ENCODE peak calls at places on chromosomes 16 and 17, in eight cellular contexts. I is thoracic aorta; B is dorsolateral prefrontal cortex; O is CD8-positive, alpha-beta memory T cell; K is SJSA1; W is tibial nerve; T is K562; Y is BE2C. E is an unnamed sample.

GRCh38 chr17:17681744-17682292 is 560 bp downstream of the RAI1 start:
- DNase-seq in I (no peak), B (no peak), O (peak; percentile 18), K (no peak), W (no peak), T (peak; percentile 54), Y (peak; percentile 38), E (no peak)

GRCh38 chr17:58693751-58694150 is 1.3 kb downstream of the RAD51C start:
- DNase-seq in I (no peak), B (no peak), O (no peak), K (no peak), W (no peak), T (no peak), Y (no peak), E (no peak)

GRCh38 chr16:54746596-54746995 is 184.1 kb upstream of the IRX5 start:
- DNase-seq in I (no peak), B (no peak), O (no peak), K (no peak), W (no peak), T (no peak), Y (no peak), E (no peak)

GRCh38 chr17:66717680-66718079 is 117.2 kb upstream of the CACNG5 start:
- DNase-seq in I (no peak), B (no peak), O (no peak), K (no peak), W (no peak), T (no peak), Y (peak; percentile 45), E (no peak)

GRCh38 chr17:66533572-66533971 is 231.2 kb downstream of the PRKCA start:
- DNase-seq in I (no peak), B (peak; percentile 48), O (no peak), K (peak; percentile 62), W (no peak), T (no peak), Y (no peak), E (peak; percentile 63)

GRCh38 chr17:7139400-7139799 is 24.8 kb upstream of the ASGR2 start:
- DNase-seq in I (no peak), B (no peak), O (no peak), K (no peak), W (no peak), T (no peak), Y (no peak), E (no peak)

GRCh38 chr17:43393944-43394482 is 4.8 kb upstream of the ARL4D start:
- DNase-seq in I (peak; percentile 92), B (peak; percentile 93), O (peak; percentile 81), K (peak; percentile 97), W (peak; percentile 99), T (peak; percentile 87), Y (peak; percentile 90), E (peak; percentile 79)

GRCh38 chr16:82070656-82071369 is 35.8 kb downstream of the HSD17B2 start:
- DNase-seq in I (no peak), B (no peak), O (no peak), K (peak; percentile 49), W (no peak), T (no peak), Y (no peak), E (peak; percentile 28)

GRCh38 chr16:23694707-23695373 is 16.2 kb downstream of the PLK1 start:
- DNase-seq in I (no peak), B (no peak), O (no peak), K (no peak), W (no peak), T (peak; percentile 38), Y (peak; percentile 53), E (peak; percentile 15)

GRCh38 chr17:413706-414440 is 61.3 kb upstream of the RPH3AL start:
- DNase-seq in I (no peak), B (no peak), O (no peak), K (no peak), W (no peak), T (no peak), Y (no peak), E (no peak)

GRCh38 chr17:17181666-17182600 is 24.2 kb downstream of the PLD6 start:
- DNase-seq in I (no peak), B (no peak), O (no peak), K (no peak), W (no peak), T (no peak), Y (no peak), E (no peak)

GRCh38 chr17:51487947-51488346 is 227.6 kb downstream of the UTP18 start:
- DNase-seq in I (no peak), B (no peak), O (no peak), K (no peak), W (no peak), T (peak; percentile 34), Y (peak; percentile 31), E (no peak)

GRCh38 chr16:85399583-85400284 is 213.4 kb upstream of the GSE1 start:
- DNase-seq in I (no peak), B (no peak), O (no peak), K (peak; percentile 34), W (no peak), T (no peak), Y (peak; percentile 24), E (no peak)

GRCh38 chr16:87705780-87706277 is 60.0 kb downstream of the KLHDC4 start:
- DNase-seq in I (no peak), B (no peak), O (no peak), K (no peak), W (no peak), T (no peak), Y (no peak), E (no peak)

GRCh38 chr17:59154721-59155438 is at the start of gene SKA2:
- DNase-seq in I (peak; percentile 92), B (peak; percentile 98), O (peak; percentile 90), K (no peak), W (peak; percentile 95), T (peak; percentile 95), Y (peak; percentile 98), E (no peak)

GRCh38 chr17:82947051-82947991 is 107.5 kb upstream of the ZNF750 start:
- DNase-seq in I (no peak), B (peak; percentile 30), O (no peak), K (no peak), W (no peak), T (no peak), Y (no peak), E (no peak)

GRCh38 chr16:85634747-85635544 is 21.8 kb downstream of the GSE1 start:
- DNase-seq in I (no peak), B (no peak), O (no peak), K (no peak), W (no peak), T (no peak), Y (peak; percentile 49), E (no peak)

GRCh38 chr16:762049-762513 is 1.5 kb downstream of the MSLN start:
- DNase-seq in I (no peak), B (no peak), O (no peak), K (no peak), W (no peak), T (no peak), Y (no peak), E (no peak)
- H3K27me3 ChIP-seq in I (no peaks in the 10 kb centered on the region), B (no peaks in the 10 kb centered on the region), O (no peaks in the 10 kb centered on the region), K (peaks cover 22% of the 10 kb centered on the region), W (no peaks in the 10 kb centered on the region), T (no peaks in the 10 kb centered on the region), Y (no peaks in the 10 kb centered on the region), E (no peaks in the 10 kb centered on the region)

GRCh38 chr16:56607675-56608042 is 725 bp upstream of the MT2A start:
- DNase-seq in I (no peak), B (no peak), O (no peak), K (no peak), W (no peak), T (no peak), Y (no peak), E (no peak)
- H3K4me3 ChIP-seq in I (peak overlapping the region; percentile 91), B (peak overlapping the region; percentile 74), O (peak overlapping the region; percentile 98), K (peak overlapping the region; percentile 47), W (peak overlapping the region; percentile 66), T (peak overlapping the region; percentile 47), Y (no peak overlapping the region), E (peak overlapping the region; percentile 52)

GRCh38 chr17:79927136-79927661 is 88.0 kb upstream of the CBX4 start:
- DNase-seq in I (no peak), B (no peak), O (no peak), K (no peak), W (no peak), T (no peak), Y (no peak), E (no peak)

GRCh38 chr17:79926308-79927135 is 87.3 kb upstream of the CBX4 start:
- DNase-seq in I (no peak), B (no peak), O (no peak), K (no peak), W (no peak), T (no peak), Y (no peak), E (no peak)

GRCh38 chr17:79929257-79930076 is 90.2 kb upstream of the CBX4 start:
- DNase-seq in I (no peak), B (no peak), O (no peak), K (no peak), W (no peak), T (no peak), Y (no peak), E (no peak)

GRCh38 chr17:79928502-79929256 is 89.4 kb upstream of the CBX4 start:
- DNase-seq in I (no peak), B (no peak), O (no peak), K (no peak), W (no peak), T (no peak), Y (no peak), E (no peak)

GRCh38 chr17:79927688-79928501 is 88.7 kb upstream of the CBX4 start:
- DNase-seq in I (no peak), B (no peak), O (no peak), K (no peak), W (no peak), T (no peak), Y (no peak), E (no peak)
- H3K27me3 ChIP-seq in I (peaks cover 4% of the 10 kb centered on the region), B (peaks cover 12% of the 10 kb centered on the region), O (peaks cover 23% of the 10 kb centered on the region), K (peaks cover 17% of the 10 kb centered on the region), W (no peaks in the 10 kb centered on the region), T (peaks cover 10% of the 10 kb centered on the region), Y (peaks cover 16% of the 10 kb centered on the region), E (peaks cover 27% of the 10 kb centered on the region)

DNA sequence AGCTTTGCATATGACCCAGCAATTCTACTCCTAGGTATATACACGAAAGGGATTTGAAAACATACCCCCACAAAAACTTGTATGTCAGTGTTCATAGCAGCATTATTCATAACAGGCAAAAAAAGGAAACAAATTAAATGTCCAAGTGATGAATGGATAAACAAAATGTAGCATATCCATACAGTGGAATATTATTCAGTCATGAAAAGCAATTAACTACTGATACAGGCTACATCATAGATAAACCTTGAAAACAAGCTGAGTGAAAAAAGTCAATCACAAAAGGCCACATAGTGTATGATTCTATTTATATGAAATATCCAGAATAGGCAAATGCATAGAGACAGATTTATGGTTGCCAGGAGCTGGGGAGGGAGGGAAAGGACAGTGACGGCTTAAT is 676 bp downstream of the EME1 start:
- DNase-seq in I (no peak), B (no peak), O (no peak), K (no peak), W (no peak), T (no peak), Y (no peak), E (no peak)
- H3K4me3 ChIP-seq in I (no peak overlapping the region), B (no peak overlapping the region), O (peak overlapping the region; percentile 100), K (peak overlapping the region; percentile 84), W (no peak overlapping the region), T (peak overlapping the region; percentile 77), Y (peak overlapping the region; percentile 97), E (peak overlapping the region; percentile 72)

DNA sequence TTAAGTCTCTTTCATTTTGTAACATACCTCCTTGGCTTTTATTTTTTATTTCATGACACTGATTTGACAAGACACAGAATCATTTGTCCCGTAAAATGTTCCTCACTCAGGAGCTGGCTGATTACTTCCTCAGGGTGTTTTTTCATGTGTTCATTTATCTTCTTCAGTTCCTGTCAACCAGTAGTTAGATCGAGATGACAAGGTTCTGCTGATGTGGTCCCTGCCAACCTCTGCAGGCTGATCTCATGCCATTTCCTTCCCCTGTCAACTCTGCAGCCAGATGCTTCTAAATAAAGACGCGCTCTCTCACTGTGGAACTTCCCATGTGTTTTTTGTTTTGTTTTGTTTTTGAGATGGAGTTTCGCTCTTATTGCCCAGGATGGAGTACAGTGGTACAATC is 8.1 kb upstream of the CXCL16 start:
- DNase-seq in I (no peak), B (no peak), O (no peak), K (no peak), W (no peak), T (no peak), Y (no peak), E (no peak)
- H3K27me3 ChIP-seq in I (no peaks in the 10 kb centered on the region), B (peaks cover 19% of the 10 kb centered on the region), O (peaks cover 3% of the 10 kb centered on the region), K (peaks cover 26% of the 10 kb centered on the region), W (no peaks in the 10 kb centered on the region), T (peaks cover 12% of the 10 kb centered on the region), Y (peaks cover 32% of the 10 kb centered on the region), E (peaks cover 14% of the 10 kb centered on the region)

E was measured in brain microvascular endothelial cell.